ENCODE peak calls at places on chromosomes 6 and 20, in six cellular contexts. H, Y, G, B, Z and W are unnamed samples.

GRCh38 chr6:163170294-163170883 is 244.1 kb upstream of the QKI start:
- DNase-seq in H (peak), Y (no peak), G (no peak), B (peak), Z (no peak), W (no peak)

GRCh38 chr6:54031194-54031593 is 80.0 kb upstream of the MLIP start:
- DNase-seq in H (no peak), Y (no peak), G (no peak), B (no peak), Z (no peak), W (peak)

GRCh38 chr20:24950128-24950835 is 1.2 kb downstream of the CST7 start:
- DNase-seq in H (no peak), Y (no peak), G (peak), B (no peak), Z (no peak), W (no peak)

GRCh38 chr6:43074847-43075741 is 1.0 kb upstream of the PTK7 start:
- DNase-seq in H (no peak), Y (no peak), G (peak), B (peak), Z (no peak), W (no peak)

GRCh38 chr20:37521091-37521771 is at the start of gene NNAT:
- DNase-seq in H (no peak), Y (no peak), G (no peak), B (peak), Z (no peak), W (no peak)

GRCh38 chr6:3340891-3341290 is 82.1 kb downstream of the PSMG4 start:
- DNase-seq in H (no peak), Y (no peak), G (no peak), B (no peak), Z (no peak), W (no peak)

GRCh38 chr6:167997642-167998041 is at the start of gene KIF25:
- DNase-seq in H (no peak), Y (no peak), G (no peak), B (no peak), Z (no peak), W (no peak)

GRCh38 chr6:136547336-136547735 is 2.9 kb downstream of the MAP7 start:
- DNase-seq in H (no peak), Y (peak), G (no peak), B (no peak), Z (no peak), W (no peak)

GRCh38 chr6:30483677-30484279 is 5.5 kb upstream of the HLA-E start:
- DNase-seq in H (no peak), Y (peak), G (no peak), B (peak), Z (peak), W (no peak)

GRCh38 chr6:21505574-21505990 is 88.0 kb upstream of the SOX4 start:
- DNase-seq in H (no peak), Y (no peak), G (no peak), B (no peak), Z (no peak), W (no peak)

GRCh38 chr6:65979120-65979519 is 272.1 kb upstream of the EYS start:
- DNase-seq in H (no peak), Y (no peak), G (no peak), B (no peak), Z (no peak), W (no peak)

GRCh38 chr6:67916389-67916788 is 718.7 kb upstream of the ADGRB3 start:
- DNase-seq in H (no peak), Y (no peak), G (no peak), B (no peak), Z (no peak), W (no peak)

GRCh38 chr6:41524634-41525011 is 21.6 kb upstream of the FOXP4 start:
- DNase-seq in H (no peak), Y (no peak), G (no peak), B (no peak), Z (no peak), W (no peak)

GRCh38 chr6:43703512-43704429 is 16.2 kb upstream of the MRPS18A start:
- DNase-seq in H (no peak), Y (no peak), G (no peak), B (no peak), Z (no peak), W (no peak)

DNA sequence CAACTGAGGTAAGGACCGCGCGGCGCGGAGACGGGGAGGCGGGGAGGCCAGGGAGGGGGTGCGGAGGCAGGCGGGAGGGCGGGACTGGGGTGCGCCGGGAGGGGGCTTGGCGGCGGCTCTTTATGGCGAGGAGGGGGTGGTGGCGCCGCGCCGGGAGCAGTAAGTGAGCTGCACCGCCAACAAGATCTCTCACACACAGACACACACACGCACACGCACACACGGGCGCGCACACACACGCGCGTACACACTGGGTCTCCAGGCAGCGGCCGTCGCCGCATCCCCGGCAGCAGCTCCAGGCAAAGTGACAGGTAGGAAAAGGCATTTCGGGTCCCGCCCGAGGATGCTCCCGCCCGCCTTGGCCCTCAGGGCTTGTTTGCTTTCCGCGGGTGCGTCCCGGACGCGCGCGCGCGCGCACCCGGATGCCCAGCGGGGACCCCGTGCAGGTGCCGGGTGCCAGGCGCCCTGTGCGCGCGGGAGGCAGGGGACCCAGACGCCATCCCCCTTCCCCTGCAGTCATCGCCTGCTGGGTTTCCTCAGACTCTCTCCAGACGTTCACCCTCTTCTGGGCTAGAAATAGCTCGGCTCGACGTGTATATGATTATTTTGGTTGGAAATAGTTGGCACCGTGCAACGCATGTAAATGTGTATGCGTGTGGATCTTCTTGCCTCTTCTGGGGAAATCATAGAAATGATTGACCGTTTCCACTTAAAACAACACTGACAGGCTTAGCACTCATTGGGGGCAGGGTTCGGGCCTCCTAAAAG is at the start of gene PLCB4:
- DNase-seq in H (peak), Y (no peak), G (no peak), B (peak), Z (peak), W (peak)
- TF ChIP-seq POLR2A in H (peak), Y (no peak), G (no peak), B (no peak), Z (peak), W (no peak)

DNA sequence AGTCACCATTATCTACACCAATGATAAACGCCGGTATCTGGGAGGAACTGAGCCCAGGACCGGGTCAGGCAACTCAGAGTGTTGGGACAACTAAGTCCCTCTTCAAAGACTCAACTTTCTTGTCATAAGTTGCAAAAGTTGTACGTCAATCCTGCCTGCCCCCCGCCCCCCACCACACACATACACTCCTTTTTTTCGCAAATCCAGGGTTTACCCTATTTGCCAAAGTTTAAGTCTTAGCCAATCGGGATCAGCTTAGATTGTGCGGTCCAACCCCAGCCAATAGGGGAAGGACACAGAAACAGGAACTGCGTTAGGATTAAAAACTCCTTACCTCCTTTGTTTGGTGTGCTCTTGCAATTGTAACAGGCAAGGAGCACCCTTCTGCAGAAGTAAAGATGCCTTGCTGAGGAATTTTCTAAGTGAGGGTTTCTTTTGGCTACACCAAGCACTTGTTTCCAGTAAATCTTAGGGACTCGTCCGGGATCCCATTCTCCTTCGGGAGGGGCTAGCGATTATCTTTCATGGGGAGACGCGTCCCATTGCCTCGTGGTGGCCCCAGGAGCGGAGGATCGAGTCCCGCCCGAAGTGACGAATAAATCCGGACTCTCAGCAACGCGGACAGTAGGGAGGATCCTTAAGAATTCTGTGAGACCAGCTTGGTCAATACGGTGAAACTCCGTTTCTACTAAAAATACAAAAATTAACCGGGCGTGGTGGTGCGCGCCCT is 69.3 kb upstream of the PRSS16 start:
- DNase-seq in H (no peak), Y (peak), G (no peak), B (peak), Z (peak), W (peak)
- TF ChIP-seq POLR2A in H (no peak), Y (no peak), G (peak), B (no peak), Z (peak), W (peak)

DNA sequence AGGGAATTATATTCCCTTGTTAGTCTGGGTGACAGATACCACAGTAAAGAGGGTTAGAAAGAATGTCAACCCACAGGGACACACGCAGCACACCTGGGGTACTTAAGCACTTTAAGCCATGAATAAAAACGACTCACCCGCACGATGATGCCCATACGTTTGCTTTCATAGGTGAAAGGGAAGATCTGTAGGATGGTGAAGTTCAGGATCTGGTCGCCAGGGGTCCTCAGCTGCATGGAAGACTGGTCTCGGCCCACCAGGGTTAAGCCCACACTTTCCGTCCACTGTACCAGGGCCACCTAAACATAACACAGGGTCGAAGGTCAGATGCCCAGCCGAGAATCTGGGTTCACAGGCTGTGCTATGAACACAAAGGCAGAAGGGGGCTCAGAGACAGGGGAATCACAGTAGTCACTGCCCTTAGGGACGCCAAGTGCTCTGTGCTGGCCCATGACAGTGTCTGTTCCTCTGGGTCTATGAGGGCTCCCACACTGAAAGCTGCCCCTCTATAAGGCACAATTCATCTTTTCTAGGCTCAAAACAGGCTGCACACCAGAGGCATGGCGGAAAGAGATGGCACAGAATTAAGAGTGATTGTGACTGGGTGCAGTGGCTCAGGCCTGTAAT is 96.8 kb upstream of the NFATC2 start:
- DNase-seq in H (peak), Y (peak), G (peak), B (peak), Z (peak), W (peak)
- TF ChIP-seq POLR2A in H (no peak), Y (no peak), G (no peak), B (no peak), Z (no peak), W (no peak)

GRCh38 chr20:59003836-59004492 is 3.1 kb downstream of the CTSZ start:
- DNase-seq in H (no peak), Y (no peak), G (no peak), B (no peak), Z (no peak), W (no peak)

GRCh38 chr20:59004493-59004762 is 2.6 kb downstream of the CTSZ start:
- DNase-seq in H (no peak), Y (no peak), G (peak), B (no peak), Z (peak), W (peak)

GRCh38 chr20:59006167-59006863 is 739 bp downstream of the CTSZ start:
- DNase-seq in H (peak), Y (no peak), G (peak), B (no peak), Z (no peak), W (peak)

GRCh38 chr20:59005523-59006166 is 1.4 kb downstream of the CTSZ start:
- DNase-seq in H (no peak), Y (no peak), G (no peak), B (no peak), Z (no peak), W (no peak)

DNA sequence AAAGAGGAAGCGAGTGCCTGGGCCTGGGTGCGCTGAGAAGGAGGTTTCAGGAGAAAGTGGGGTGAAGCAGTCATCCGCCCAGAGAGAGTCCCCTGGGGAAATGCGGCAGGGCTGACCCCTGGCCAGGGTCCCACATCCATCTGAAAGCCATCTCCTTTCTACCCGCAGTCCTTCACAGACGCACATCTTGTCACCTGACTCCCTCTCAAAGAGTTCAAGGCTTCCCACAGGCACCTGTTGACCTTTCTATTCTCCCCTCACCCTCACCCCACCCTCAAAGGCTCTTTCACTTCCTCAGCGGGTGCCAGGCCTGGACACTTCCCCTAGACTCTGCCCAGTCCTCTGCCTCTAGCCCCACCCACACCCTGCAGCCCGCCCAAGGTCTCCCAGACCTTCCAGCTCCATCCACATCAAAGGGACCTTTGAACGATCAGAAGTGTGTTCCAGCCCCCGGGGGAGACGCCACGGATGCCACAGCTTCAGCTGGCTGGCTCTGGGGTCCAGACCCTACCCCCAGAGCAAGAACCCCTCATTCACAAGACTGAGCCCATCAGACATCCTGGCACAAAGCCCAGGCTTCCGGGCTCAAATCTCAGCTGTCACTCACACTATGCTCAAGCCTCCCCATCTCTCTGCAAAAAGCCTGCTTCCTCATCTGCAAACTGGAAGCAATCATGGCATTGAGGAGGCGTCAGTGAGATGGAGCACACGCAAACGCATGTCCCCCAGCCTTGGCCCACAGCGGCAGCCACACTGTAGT is 2.1 kb downstream of the CTSZ start:
- DNase-seq in H (no peak), Y (no peak), G (peak), B (peak), Z (peak), W (peak)
- TF ChIP-seq POLR2A in H (no peak), Y (no peak), G (no peak), B (no peak), Z (no peak), W (no peak)

GRCh38 chr20:33653218-33653899 is 8.8 kb upstream of the C20orf144 start:
- DNase-seq in H (no peak), Y (peak), G (peak), B (peak), Z (no peak), W (peak)
- TF ChIP-seq POLR2A in H (no peak), Y (no peak), G (no peak), B (no peak), Z (no peak), W (no peak)

DNA sequence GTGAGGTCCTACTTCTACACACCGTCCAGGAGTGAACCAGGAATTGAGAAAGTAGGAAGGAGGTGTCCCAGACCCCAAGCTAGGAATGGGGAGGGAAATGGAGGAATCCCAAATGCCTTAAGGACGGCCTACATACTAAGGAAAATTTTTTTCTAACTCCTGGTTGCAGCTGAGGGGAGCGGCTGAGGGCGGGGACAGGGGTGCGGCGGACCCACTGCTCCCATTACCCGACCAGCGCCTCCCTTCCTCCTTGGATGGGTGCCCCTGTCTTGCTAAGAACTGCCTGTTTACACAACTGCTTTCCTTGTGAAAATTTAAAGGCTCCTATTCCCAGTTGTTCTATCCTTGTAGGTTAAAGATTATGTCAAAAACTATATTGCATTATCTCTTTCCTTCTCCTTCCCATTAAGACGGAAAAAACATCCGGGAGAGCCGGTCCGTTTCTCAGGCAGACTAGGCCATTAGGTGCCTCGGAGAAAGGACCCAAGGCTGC is 699 bp upstream of the HSPA1B start:
- DNase-seq in H (peak), Y (no peak), G (peak), B (peak), Z (peak), W (peak)
- TF ChIP-seq POLR2A in H (no peak), Y (no peak), G (peak), B (peak), Z (peak), W (peak)